ENCODE peak calls at places on chromosomes 6 and 20, in eight cellular contexts. Q is gastrocnemius medialis, A is H54, H is adrenal gland, W is prostate gland, Z is A549, M is transverse colon, G is Peyer's patch. L is an unnamed sample.

GRCh38 chr20:34500823-34501222 is 15.4 kb upstream of the DYNLRB1 start:
- DNase-seq in Q (no peak), A (no peak), H (no peak), W (no peak), Z (no peak), M (no peak), G (no peak), L (no peak)

GRCh38 chr6:110090876-110091275 is 88.6 kb downstream of the WASF1 start:
- DNase-seq in Q (no peak), A (no peak), H (no peak), W (no peak), Z (no peak), M (no peak), G (no peak), L (no peak)

GRCh38 chr6:5012531-5012930 is 8.7 kb upstream of the RPP40 start:
- DNase-seq in Q (no peak), A (no peak), H (no peak), W (no peak), Z (no peak), M (no peak), G (no peak), L (no peak)

GRCh38 chr6:2450546-2450945 is 205.1 kb upstream of the GMDS start:
- DNase-seq in Q (peak; percentile 50), A (no peak), H (peak; percentile 25), W (peak; percentile 38), Z (no peak), M (peak; percentile 82), G (peak; percentile 65), L (no peak)

GRCh38 chr6:122400121-122400450 is 634 bp downstream of the HSF2 start:
- DNase-seq in Q (peak; percentile 42), A (no peak), H (no peak), W (no peak), Z (no peak), M (no peak), G (no peak), L (no peak)

GRCh38 chr6:454148-454991 is 62.8 kb downstream of the IRF4 start:
- DNase-seq in Q (no peak), A (no peak), H (no peak), W (no peak), Z (no peak), M (no peak), G (no peak), L (no peak)

GRCh38 chr6:123564363-123564762 is 72.4 kb downstream of the TRDN start:
- DNase-seq in Q (no peak), A (no peak), H (no peak), W (no peak), Z (no peak), M (no peak), G (no peak), L (no peak)

GRCh38 chr20:22418738-22419137 is 165.6 kb downstream of the FOXA2 start:
- DNase-seq in Q (no peak), A (no peak), H (no peak), W (no peak), Z (no peak), M (no peak), G (no peak), L (no peak)

DNA sequence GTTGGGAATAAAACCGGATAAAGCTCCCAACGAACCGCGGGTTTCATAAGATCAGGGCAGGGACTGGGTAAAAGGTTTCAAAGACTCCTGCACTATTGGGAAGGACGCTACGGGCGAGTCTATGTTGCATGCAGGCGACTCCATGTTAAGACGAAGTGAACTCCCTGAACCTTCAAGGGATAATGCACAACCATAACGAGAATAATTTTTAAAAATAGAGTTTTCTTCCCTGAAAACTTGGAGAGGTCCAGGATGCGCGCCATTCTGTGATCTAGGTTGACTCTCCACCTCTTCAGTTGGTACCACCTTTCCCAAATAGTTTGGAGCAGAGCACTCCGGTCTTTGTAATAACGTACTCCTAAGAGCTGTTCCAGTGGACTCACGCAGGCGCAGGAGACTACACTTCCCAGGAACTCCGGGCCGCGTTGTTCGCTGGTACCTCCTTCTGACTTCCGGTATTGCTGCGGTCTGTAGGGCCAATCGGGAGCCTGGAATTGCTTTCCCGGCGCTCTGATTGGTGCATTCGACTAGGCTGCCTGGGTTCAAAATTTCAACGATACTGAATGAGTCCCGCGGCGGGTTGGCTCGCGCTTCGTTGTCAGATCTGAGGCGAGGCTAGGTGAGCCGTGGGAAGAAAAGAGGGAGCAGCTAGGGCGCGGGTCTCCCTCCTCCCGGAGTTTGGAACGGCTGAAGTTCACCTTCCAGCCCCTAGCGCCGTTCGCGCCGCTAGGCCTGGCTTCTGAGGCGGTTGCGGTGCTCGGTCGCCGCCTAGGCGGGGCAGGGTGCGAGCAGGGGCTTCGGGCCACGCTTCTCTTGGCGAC is at the start of gene TPX2:
- DNase-seq in Q (peak; percentile 96), A (peak; percentile 91), H (peak; percentile 97), W (peak; percentile 97), Z (peak; percentile 97), M (peak; percentile 95), G (peak; percentile 94), L (peak; percentile 97)
- TF ChIP-seq POLR2A in Q (peak; percentile 70), A (peak; percentile 57), H (peak; percentile 44), W (peak; percentile 45), Z (peak; percentile 43), M (peak; percentile 51), G (no peak), L (peak; percentile 49)

GRCh38 chr20:45138451-45139300 is 14.4 kb upstream of the WFDC12 start:
- DNase-seq in Q (no peak), A (peak; percentile 35), H (peak; percentile 33), W (no peak), Z (peak; percentile 59), M (peak; percentile 88), G (peak; percentile 86), L (no peak)
- TF ChIP-seq POLR2A in Q (no peak), A (no peak), H (no peak), W (no peak), Z (no peak), M (no peak), G (no peak), L (no peak)

GRCh38 chr20:354298-354977 is 7.5 kb downstream of the NRSN2 start:
- DNase-seq in Q (peak; percentile 58), A (peak; percentile 76), H (peak; percentile 72), W (peak; percentile 68), Z (peak; percentile 83), M (peak; percentile 82), G (peak; percentile 78), L (peak; percentile 86)
- TF ChIP-seq POLR2A in Q (no peak), A (no peak), H (no peak), W (no peak), Z (no peak), M (no peak), G (no peak), L (no peak)

DNA sequence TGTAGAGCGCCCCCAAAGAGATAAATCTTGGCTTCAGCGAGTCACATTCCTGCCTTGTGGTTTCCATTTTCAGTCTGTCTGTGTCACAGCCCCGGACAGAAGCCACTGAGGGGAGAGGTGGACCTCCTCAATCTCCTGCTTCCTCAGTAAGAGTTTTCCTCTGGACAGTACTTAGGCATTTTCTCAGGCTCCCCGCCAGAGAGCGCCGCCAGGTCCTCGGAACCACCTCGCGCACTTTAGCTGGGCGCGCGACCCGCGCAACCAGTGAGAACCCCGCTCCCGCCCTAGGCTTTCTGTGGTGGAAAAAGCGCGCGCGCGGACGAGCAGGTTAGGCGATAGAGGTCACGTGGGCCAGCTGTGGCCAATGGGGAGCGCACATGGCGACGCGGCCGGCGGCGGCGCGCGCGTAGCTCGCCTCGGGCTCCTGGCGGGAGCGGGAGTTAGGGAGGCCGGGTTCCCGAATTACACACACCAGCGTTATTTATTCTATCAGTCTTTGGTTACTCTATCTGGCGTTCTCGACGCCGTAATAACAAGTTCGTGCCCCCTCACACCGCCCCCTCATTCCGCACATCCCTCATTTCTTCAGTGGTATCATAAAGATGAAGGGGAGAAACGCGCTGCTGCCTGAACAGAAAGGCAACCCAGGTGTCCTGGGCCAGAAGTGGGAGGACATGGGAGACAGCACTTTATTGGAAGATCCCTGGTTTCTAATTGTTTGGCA is 19.4 kb downstream of the PXT1 start:
- DNase-seq in Q (peak; percentile 97), A (peak; percentile 89), H (peak; percentile 99), W (peak; percentile 99), Z (peak; percentile 97), M (peak; percentile 99), G (peak; percentile 99), L (peak; percentile 99)
- TF ChIP-seq POLR2A in Q (peak; percentile 63), A (peak; percentile 70), H (peak; percentile 60), W (peak; percentile 72), Z (peak; percentile 65), M (peak; percentile 60), G (peak; percentile 63), L (peak; percentile 70)

GRCh38 chr20:2462484-2462883 is 8.1 kb downstream of the SNRPB start:
- DNase-seq in Q (no peak), A (no peak), H (no peak), W (no peak), Z (no peak), M (no peak), G (no peak), L (no peak)
- TF ChIP-seq POLR2A in Q (no peak), A (no peak), H (no peak), W (no peak), Z (no peak), M (no peak), G (no peak), L (no peak)

DNA sequence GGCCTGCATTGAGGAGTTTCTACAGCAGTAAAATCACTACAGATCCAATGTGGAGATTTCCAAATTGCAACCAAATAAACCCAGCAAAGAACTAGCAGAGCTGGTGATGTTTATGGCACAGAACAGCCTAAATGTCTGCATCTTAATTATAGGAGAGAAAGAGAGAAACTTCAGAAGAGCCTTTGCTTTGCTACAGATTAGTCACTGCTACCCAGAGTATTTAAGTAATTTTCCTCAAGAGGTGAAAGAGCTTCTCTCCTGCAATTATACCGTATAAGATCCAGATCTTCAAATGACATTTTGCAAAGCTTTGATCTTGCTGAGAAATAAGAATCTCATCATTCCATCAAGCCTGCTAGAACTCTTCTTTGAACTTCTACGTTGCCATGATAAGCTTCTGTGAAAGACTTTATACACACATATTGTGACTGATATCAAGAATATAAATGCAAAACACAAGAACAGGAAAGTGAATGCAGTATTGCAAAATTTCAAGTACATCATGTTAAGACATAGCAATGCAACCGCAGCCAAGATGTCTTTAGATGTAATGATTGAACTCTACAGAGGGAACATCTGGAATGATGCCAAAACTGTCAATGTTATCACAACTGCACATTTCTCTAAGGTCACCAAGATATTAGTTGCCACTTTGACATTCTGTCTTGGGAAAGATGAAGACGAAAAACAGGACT is 48.0 kb downstream of the MKKS start:
- DNase-seq in Q (no peak), A (no peak), H (no peak), W (no peak), Z (no peak), M (no peak), G (no peak), L (no peak)
- TF ChIP-seq POLR2A in Q (no peak), A (no peak), H (no peak), W (no peak), Z (no peak), M (no peak), G (no peak), L (no peak)

GRCh38 chr6:26316291-26316690 is 48.7 kb upstream of the BTN3A2 start:
- DNase-seq in Q (no peak), A (no peak), H (no peak), W (no peak), Z (no peak), M (no peak), G (no peak), L (no peak)
- TF ChIP-seq POLR2A in Q (no peak), A (no peak), H (no peak), W (no peak), Z (no peak), M (no peak), G (no peak), L (no peak)

GRCh38 chr6:42746452-42747400 is 823 bp upstream of the TBCC start:
- DNase-seq in Q (peak; percentile 87), A (peak; percentile 80), H (peak; percentile 78), W (peak; percentile 78), Z (peak; percentile 94), M (peak; percentile 86), G (peak; percentile 83), L (peak; percentile 92)
- TF ChIP-seq POLR2A in Q (peak; percentile 81), A (peak; percentile 52), H (peak; percentile 42), W (peak; percentile 82), Z (peak; percentile 85), M (peak; percentile 92), G (peak; percentile 77), L (peak; percentile 85)